ENCODE peak calls at places on chromosome 1, in nine cellular contexts. D is colonic mucosa; T is K562; W is heart right ventricle; F is OCI-LY7; U is small intestine; Q is CD8-positive, alpha-beta memory T cell; S is MG63; Y is suprapubic skin. I is an unnamed sample.

GRCh38 chr1:1908506-1908791 is 6.6 kb upstream of the CALML6 start:
- DNase-seq in F (no peak), T (no peak), D (no peak), U (peak), S (peak), W (no peak), Y (peak), Q (no peak), I (no peak)

GRCh38 chr1:205013683-205014367 is 29.2 kb upstream of the CNTN2 start:
- DNase-seq in W (peak), F (no peak), U (peak), D (no peak), S (peak), Q (no peak), T (no peak), Y (no peak), I (no peak)

GRCh38 chr1:180633092-180634045 is 1.5 kb downstream of the XPR1 start:
- DNase-seq in U (no peak), F (peak), D (no peak), T (peak), Q (no peak), Y (no peak), W (no peak), S (no peak), I (peak)

GRCh38 chr1:208093754-208094719 is 150.1 kb downstream of the PLXNA2 start:
- DNase-seq in W (peak), F (peak), Y (peak), S (peak), U (peak), Q (peak), D (peak), T (peak), I (peak)

GRCh38 chr1:197600751-197601150 is 174.5 kb downstream of the DENND1B start:
- DNase-seq in T (no peak), F (no peak), Y (no peak), S (no peak), Q (no peak), U (no peak), D (no peak), W (no peak), I (no peak)

GRCh38 chr1:236534164-236534651 is 10.4 kb downstream of the LGALS8 start:
- DNase-seq in W (no peak), U (no peak), Q (no peak), Y (no peak), D (no peak), F (no peak), T (no peak), S (no peak), I (peak)

GRCh38 chr1:51119331-51119730 is 17.3 kb downstream of the C1orf185 start:
- DNase-seq in Q (no peak), U (no peak), W (no peak), D (no peak), Y (no peak), S (no peak), T (no peak), F (no peak), I (no peak)

GRCh38 chr1:195325181-195325580 is 1283.1 kb downstream of the KCNT2 start:
- DNase-seq in U (no peak), S (no peak), Y (no peak), T (no peak), W (no peak), F (no peak), D (no peak), Q (no peak), I (no peak)

GRCh38 chr1:67766117-67766978 is 66.9 kb downstream of the GNG12 start:
- DNase-seq in Y (no peak), T (peak), Q (no peak), F (peak), W (peak), D (peak), S (peak), U (peak), I (peak)
- H3K4me3 ChIP-seq in Y (peak), T (no peak), Q (no peak), F (no peak), W (no peak), D (no peak), S (peak), U (no peak), I (no peak)

GRCh38 chr1:163201906-163202305 is 810 bp downstream of the RGS5 start:
- DNase-seq in Y (no peak), D (no peak), Q (no peak), F (no peak), S (no peak), T (no peak), W (no peak), U (no peak), I (no peak)

GRCh38 chr1:163202833-163203451 is at the start of gene RGS5:
- DNase-seq in Y (no peak), T (no peak), S (no peak), Q (no peak), D (no peak), W (peak), U (no peak), F (no peak), I (no peak)

GRCh38 chr1:163205513-163205912 is 2.8 kb upstream of the RGS5 start:
- DNase-seq in D (no peak), F (no peak), S (no peak), Q (no peak), T (no peak), Y (no peak), U (no peak), W (no peak), I (no peak)

GRCh38 chr1:163203561-163203960 is 845 bp upstream of the RGS5 start:
- DNase-seq in U (no peak), Q (no peak), D (no peak), W (no peak), T (no peak), Y (no peak), F (no peak), S (no peak), I (no peak)
- H3K4me3 ChIP-seq in U (no peak), Q (no peak), D (no peak), W (no peak), T (no peak), Y (no peak), F (no peak), S (no peak), I (no peak)

GRCh38 chr1:202144510-202145324 is at the start of gene ARL8A:
- DNase-seq in Y (peak), F (peak), S (peak), Q (peak), D (peak), W (peak), T (peak), U (peak), I (peak)

GRCh38 chr1:202143768-202144509 is 598 bp downstream of the ARL8A start:
- DNase-seq in F (peak), Q (no peak), W (peak), Y (no peak), S (peak), U (peak), T (peak), D (peak), I (peak)

GRCh38 chr1:202146279-202146678 is 1.7 kb upstream of the ARL8A start:
- DNase-seq in T (no peak), U (no peak), F (no peak), Q (no peak), D (no peak), W (no peak), Y (no peak), S (no peak), I (no peak)

GRCh38 chr1:202146993-202147392 is 2.5 kb upstream of the ARL8A start:
- DNase-seq in Q (no peak), W (no peak), Y (no peak), D (no peak), F (no peak), T (no peak), S (no peak), U (no peak), I (no peak)

GRCh38 chr1:202145325-202146140 is 996 bp upstream of the ARL8A start:
- DNase-seq in F (no peak), S (no peak), T (no peak), U (no peak), Y (no peak), W (no peak), D (no peak), Q (no peak), I (peak)
- H3K4me3 ChIP-seq in F (peak), S (peak), T (peak), U (no peak), Y (peak), W (peak), D (peak), Q (peak), I (peak)

DNA sequence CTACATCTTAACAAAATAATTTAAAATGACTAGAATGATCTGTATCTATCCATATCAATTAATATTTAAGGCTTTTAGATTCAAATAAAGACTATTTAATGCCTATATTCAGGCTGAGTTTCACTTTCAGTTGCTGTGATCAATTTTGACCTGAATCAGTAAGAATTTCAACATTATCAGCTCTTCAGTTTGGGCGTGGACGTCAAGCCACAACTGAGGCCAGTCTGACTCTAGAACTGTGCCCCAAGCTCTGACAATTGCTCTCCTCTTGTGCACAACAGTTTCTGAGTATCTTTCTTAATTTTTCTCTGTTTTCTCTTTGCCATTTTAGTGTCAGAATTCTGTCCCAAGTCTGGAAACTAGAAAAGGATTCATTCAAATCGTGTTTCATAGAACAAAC is 1095.5 kb downstream of the PLA2G4A start:
- DNase-seq in D (no peak), F (no peak), Q (no peak), W (no peak), Y (no peak), S (no peak), U (no peak), T (no peak), I (no peak)
- H3K4me3 ChIP-seq in D (no peak), F (no peak), Q (no peak), W (no peak), Y (no peak), S (no peak), U (no peak), T (no peak), I (no peak)

I was measured in NB4.